ENCODE peak calls at places on chromosomes 12 and 14, in seven cellular contexts. B is stomach; T is ovary; I is CD8-positive, alpha-beta T cell; W is A549; Y is tibial nerve; M is aorta. J is an unnamed sample.
A peak's percentile ranks its signal among the peaks of the same experiment; 100 is the strongest.

GRCh38 chr14:58915646-58916045 is 272.8 kb upstream of the DAAM1 start:
- DNase-seq in W (no peak), I (no peak), M (no peak), T (no peak), Y (no peak), B (no peak), J (no peak)

GRCh38 chr14:88868558-88869159 is 44.2 kb downstream of the TTC8 start:
- DNase-seq in I (no peak), B (no peak), M (no peak), T (no peak), Y (no peak), W (peak; percentile 23), J (no peak)

GRCh38 chr12:12645485-12645884 is 33.8 kb downstream of the CREBL2 start:
- DNase-seq in I (peak; percentile 19), M (no peak), Y (no peak), B (no peak), W (peak; percentile 44), T (no peak), J (peak; percentile 30)

GRCh38 chr14:75068294-75069020 is 984 bp upstream of the ZC2HC1C start:
- DNase-seq in M (no peak), I (no peak), B (no peak), T (no peak), W (no peak), Y (no peak), J (no peak)

GRCh38 chr12:48514728-48515127 is 10.7 kb upstream of the OR8S1 start:
- DNase-seq in B (no peak), T (no peak), I (no peak), M (no peak), Y (no peak), W (no peak), J (no peak)

GRCh38 chr12:19388131-19388549 is 51.2 kb upstream of the AEBP2 start:
- DNase-seq in M (no peak), B (no peak), I (no peak), Y (no peak), W (no peak), T (no peak), J (no peak)

GRCh38 chr14:79018846-79019245 is 848.7 kb downstream of the NRXN3 start:
- DNase-seq in W (no peak), I (no peak), T (no peak), B (no peak), Y (no peak), M (no peak), J (no peak)

GRCh38 chr12:80269953-80270552 is 170.7 kb downstream of the OTOGL start:
- DNase-seq in B (no peak), W (peak; percentile 55), T (no peak), Y (no peak), M (no peak), I (no peak), J (no peak)

GRCh38 chr12:810635-811415 is 58.4 kb downstream of the WNK1 start:
- DNase-seq in M (no peak), W (no peak), B (no peak), Y (no peak), T (no peak), I (no peak), J (no peak)

GRCh38 chr12:115598827-115599226 is 678.7 kb downstream of the MED13L start:
- DNase-seq in I (no peak), B (no peak), T (no peak), M (no peak), Y (no peak), W (no peak), J (no peak)

GRCh38 chr12:57625261-57626032 is 7.6 kb downstream of the B4GALNT1 start:
- DNase-seq in B (no peak), M (no peak), T (no peak), I (no peak), Y (no peak), W (no peak), J (no peak)

GRCh38 chr12:23055004-23055403 is 430.0 kb downstream of the ETNK1 start:
- DNase-seq in Y (no peak), T (no peak), W (peak; percentile 28), B (no peak), I (no peak), M (no peak), J (no peak)

GRCh38 chr12:79547044-79547734 is 143.6 kb downstream of the PAWR start:
- DNase-seq in W (peak; percentile 93), B (no peak), Y (no peak), I (no peak), T (no peak), M (no peak), J (no peak)

GRCh38 chr12:95740751-95741150 is 49.8 kb downstream of the NTN4 start:
- DNase-seq in I (no peak), T (no peak), W (no peak), Y (no peak), M (no peak), B (no peak), J (no peak)

GRCh38 chr12:5513406-5513805 is 81.5 kb downstream of the NTF3 start:
- DNase-seq in M (no peak), I (no peak), T (no peak), W (no peak), B (no peak), Y (no peak), J (no peak)

GRCh38 chr14:87888136-87888999 is 104.6 kb downstream of the GALC start:
- DNase-seq in Y (peak; percentile 27), T (peak; percentile 34), B (no peak), I (no peak), W (peak; percentile 31), M (peak; percentile 62), J (no peak)

GRCh38 chr12:22275847-22276246 is 58.7 kb downstream of the ST8SIA1 start:
- DNase-seq in B (peak; percentile 45), Y (peak; percentile 74), W (peak; percentile 82), T (peak; percentile 90), I (no peak), M (peak; percentile 95), J (no peak)

DNA sequence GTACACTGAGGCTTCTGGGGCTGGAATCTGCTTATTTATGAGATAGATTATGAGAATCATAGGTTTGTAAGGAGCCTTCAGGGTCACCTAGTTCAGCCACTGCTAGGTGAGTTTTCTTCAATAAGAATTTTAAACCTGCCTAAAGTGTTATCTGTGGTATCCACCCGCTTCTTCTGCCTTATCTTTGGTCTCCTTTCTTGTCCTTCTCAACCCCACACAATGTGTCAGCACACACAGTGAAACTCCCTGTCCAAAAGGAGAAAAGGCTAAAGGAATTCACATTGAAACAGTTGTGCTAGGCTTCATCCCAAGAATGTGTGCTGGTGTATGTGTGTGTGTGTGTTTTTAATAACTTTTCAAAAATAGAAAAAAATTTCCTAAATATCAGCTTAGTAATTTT is 259.3 kb upstream of the BTG1 start:
- DNase-seq in T (no peak), W (no peak), Y (no peak), B (no peak), I (no peak), M (no peak), J (no peak)
- H3K4me1 ChIP-seq in T (no peaks in the 10 kb centered on the region), W (no peaks in the 10 kb centered on the region), Y (no peaks in the 10 kb centered on the region), B (no peaks in the 10 kb centered on the region), I (peaks cover 63% of the 10 kb centered on the region), M (no peaks in the 10 kb centered on the region), J (peaks cover 46% of the 10 kb centered on the region)

GRCh38 chr12:122844366-122844971 is 9.2 kb downstream of the HIP1R start:
- DNase-seq in Y (no peak), T (no peak), M (no peak), W (no peak), B (no peak), I (no peak), J (no peak)

GRCh38 chr12:122845041-122845864 is 10.0 kb downstream of the HIP1R start:
- DNase-seq in B (no peak), I (no peak), W (no peak), T (no peak), M (no peak), Y (no peak), J (no peak)

GRCh38 chr12:122847516-122847836 is 12.2 kb downstream of the HIP1R start:
- DNase-seq in T (no peak), M (no peak), B (no peak), W (no peak), Y (no peak), I (no peak), J (no peak)

GRCh38 chr12:122846622-122847515 is 11.6 kb downstream of the HIP1R start:
- DNase-seq in W (no peak), I (no peak), T (no peak), M (no peak), Y (no peak), B (no peak), J (no peak)

GRCh38 chr12:122845865-122846621 is 10.8 kb downstream of the HIP1R start:
- DNase-seq in M (no peak), W (no peak), B (no peak), T (no peak), Y (no peak), I (no peak), J (no peak)
- H3K4me1 ChIP-seq in M (no peaks in the 10 kb centered on the region), W (peaks cover 10% of the 10 kb centered on the region), B (peaks cover 57% of the 10 kb centered on the region), T (no peaks in the 10 kb centered on the region), Y (no peaks in the 10 kb centered on the region), I (no peaks in the 10 kb centered on the region), J (no peaks in the 10 kb centered on the region)

GRCh38 chr14:91367173-91368171 is 50.1 kb downstream of the CCDC88C start:
- DNase-seq in M (no peak), B (peak; percentile 85), W (peak; percentile 22), Y (no peak), T (no peak), I (peak; percentile 41), J (peak; percentile 83)
- H3K4me1 ChIP-seq in M (no peaks in the 10 kb centered on the region), B (peaks cover 73% of the 10 kb centered on the region), W (no peaks in the 10 kb centered on the region), Y (no peaks in the 10 kb centered on the region), T (no peaks in the 10 kb centered on the region), I (peaks cover 97% of the 10 kb centered on the region), J (peaks cover 84% of the 10 kb centered on the region)

DNA sequence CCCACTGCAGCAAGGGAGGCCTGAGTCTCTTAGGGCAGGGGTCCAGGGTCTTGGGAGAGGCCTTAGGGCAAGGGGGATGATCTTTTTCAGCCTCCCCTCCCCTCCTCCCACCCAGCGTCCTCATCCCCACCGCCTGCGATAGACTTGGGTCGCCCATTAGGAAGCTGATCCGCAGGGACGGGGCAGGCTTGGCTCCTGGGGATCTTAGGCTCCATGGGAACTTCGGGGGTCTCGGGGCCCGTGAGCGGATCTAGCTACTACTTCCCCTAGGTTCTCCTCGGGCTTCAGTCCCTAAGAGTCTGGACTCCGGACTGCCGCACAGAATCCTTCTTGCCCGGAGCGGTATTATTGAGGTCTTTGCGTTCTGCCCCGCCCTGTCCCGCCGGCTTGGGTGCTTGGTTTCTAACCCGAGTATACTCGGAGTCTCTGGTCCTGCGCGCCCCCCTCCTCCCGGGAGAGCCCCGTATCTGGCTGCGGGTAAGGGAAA is 2.2 kb upstream of the PTHLH start:
- DNase-seq in B (no peak), M (no peak), Y (no peak), I (no peak), W (no peak), T (no peak), J (no peak)
- H3K4me1 ChIP-seq in B (peaks cover 36% of the 10 kb centered on the region), M (no peaks in the 10 kb centered on the region), Y (no peaks in the 10 kb centered on the region), I (peaks cover 7% of the 10 kb centered on the region), W (peaks cover 49% of the 10 kb centered on the region), T (peaks cover 1% of the 10 kb centered on the region), J (peaks cover 9% of the 10 kb centered on the region)

DNA sequence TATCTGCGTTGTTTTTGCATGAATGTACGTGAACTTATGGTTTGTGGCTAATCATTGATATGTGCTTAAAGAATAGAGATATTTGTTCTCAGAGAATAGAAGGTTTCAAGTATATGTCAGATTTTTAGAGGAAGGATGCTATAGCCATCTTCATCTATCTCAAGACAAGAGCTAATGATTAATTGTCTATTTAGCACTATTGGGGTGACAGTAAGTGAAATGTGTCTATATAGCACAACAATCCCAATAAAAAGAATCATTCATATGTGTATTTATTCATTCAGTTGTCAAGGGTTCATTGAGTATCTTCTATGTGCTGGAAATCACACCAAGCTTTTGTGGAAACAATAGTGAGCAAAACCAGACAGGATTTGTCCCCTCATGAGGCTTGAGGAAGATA is 299.5 kb upstream of the NPAS3 start:
- DNase-seq in B (no peak), I (no peak), M (no peak), T (no peak), W (no peak), Y (no peak), J (no peak)
- H3K4me1 ChIP-seq in B (no peaks in the 10 kb centered on the region), I (no peaks in the 10 kb centered on the region), M (no peaks in the 10 kb centered on the region), T (no peaks in the 10 kb centered on the region), W (no peaks in the 10 kb centered on the region), Y (no peaks in the 10 kb centered on the region), J (no peaks in the 10 kb centered on the region)

J was measured in effector memory CD4-positive, alpha-beta T cell.